ENCODE peak calls at places on chromosomes 2 and 18, in five cellular contexts. K is NCI-H1417, J is H54, R is anterior cingulate cortex, A is HTR-8/SVneo. X is an unnamed sample.

GRCh38 chr18:64208531-64208930 is 59.6 kb upstream of the LINC00305 start:
- DNase-seq in J (no peak), R (no peak), A (no peak), K (peak; percentile 53), X (no peak)

GRCh38 chr2:11872247-11872947 is 126.0 kb downstream of the LPIN1 start:
- DNase-seq in K (peak; percentile 22), J (no peak), A (no peak), R (no peak), X (no peak)

GRCh38 chr18:11795916-11796315 is 55.3 kb upstream of the CHMP1B start:
- DNase-seq in K (no peak), J (no peak), R (no peak), A (no peak), X (no peak)

GRCh38 chr2:132849118-132849517 is 179.1 kb upstream of the LYPD1 start:
- DNase-seq in A (no peak), K (no peak), J (no peak), R (no peak), X (no peak)

GRCh38 chr2:176091329-176092258 is 927 bp upstream of the HOXD13 start:
- DNase-seq in A (no peak), R (no peak), J (no peak), K (no peak), X (no peak)

GRCh38 chr18:24632158-24632988 is 171.9 kb downstream of the HRH4 start:
- DNase-seq in R (no peak), K (no peak), J (no peak), A (no peak), X (no peak)

GRCh38 chr2:134120718-134121630 is 132.9 kb upstream of the MGAT5 start:
- DNase-seq in A (peak; percentile 54), J (peak; percentile 85), K (peak; percentile 40), R (peak; percentile 40), X (peak; percentile 83)

GRCh38 chr2:237859533-237860272 is at the start of gene RAMP1:
- DNase-seq in K (peak; percentile 60), J (no peak), A (no peak), R (no peak), X (peak; percentile 56)

GRCh38 chr2:95730813-95731212 is 139.0 kb downstream of the TRIM43 start:
- DNase-seq in J (no peak), R (no peak), A (no peak), K (no peak), X (no peak)

GRCh38 chr18:22609642-22610041 is 191.9 kb upstream of the CTAGE1 start:
- DNase-seq in J (no peak), R (no peak), A (no peak), K (no peak), X (peak; percentile 60)

GRCh38 chr2:121860033-121860810 is 104.8 kb downstream of the TSN start:
- DNase-seq in K (no peak), J (peak; percentile 33), R (no peak), A (no peak), X (no peak)

GRCh38 chr18:36066001-36066400 is 1.4 kb downstream of the RPRD1A start:
- DNase-seq in K (no peak), A (no peak), R (no peak), J (no peak), X (no peak)

GRCh38 chr2:223759569-223760430 is 77.6 kb downstream of the AP1S3 start:
- DNase-seq in A (no peak), K (no peak), R (no peak), J (no peak), X (no peak)

GRCh38 chr2:28437918-28438317 is 45.3 kb downstream of the FOSL2 start:
- DNase-seq in R (no peak), K (no peak), J (no peak), A (no peak), X (no peak)

GRCh38 chr2:241849616-241850543 is 8.8 kb downstream of the PDCD1 start:
- DNase-seq in A (no peak), R (no peak), K (no peak), J (no peak), X (no peak)

GRCh38 chr2:176455865-176456291 is 186.6 kb downstream of the MTX2 start:
- DNase-seq in R (no peak), J (no peak), K (peak; percentile 66), A (no peak), X (peak; percentile 71)

GRCh38 chr18:40769786-40770185 is 1185.2 kb upstream of the PIK3C3 start:
- DNase-seq in A (no peak), J (no peak), K (no peak), R (no peak), X (no peak)

GRCh38 chr18:75161629-75162028 is 47.3 kb downstream of the PTGR3 start:
- DNase-seq in A (no peak), R (no peak), K (no peak), J (no peak), X (no peak)

GRCh38 chr2:238294393-238295143 is 6.2 kb upstream of the PER2 start:
- DNase-seq in R (no peak), K (no peak), A (no peak), J (no peak), X (no peak)